ENCODE peak calls at places on chromosomes 7 and 10, in ten cellular contexts. W is adrenal gland, R is fibroblast of mammary gland, I is A549, N is endodermal cell, T is epithelial cell of esophagus, Q is fibroblast of lung, E is IMR-90, J is stomach, O is AG04450. M is an unnamed sample.

GRCh38 chr7:13778967-13779366 is 210.5 kb downstream of the ETV1 start:
- DNase-seq in Q (peak), J (no peak), I (no peak), R (peak), T (peak), W (no peak), E (peak), N (no peak), O (no peak), M (no peak)

GRCh38 chr10:99528867-99529285 is 3.9 kb upstream of the NKX2-3 start:
- DNase-seq in R (no peak), E (no peak), O (no peak), T (no peak), N (no peak), J (no peak), I (no peak), Q (peak), W (no peak), M (no peak)

GRCh38 chr7:1669486-1669951 is 558 bp upstream of the ELFN1 start:
- DNase-seq in I (no peak), E (no peak), Q (no peak), N (no peak), T (no peak), O (no peak), W (peak), J (no peak), R (no peak), M (peak)

GRCh38 chr10:4191354-4191753 is 406.3 kb upstream of the KLF6 start:
- DNase-seq in N (no peak), T (peak), Q (no peak), O (no peak), E (no peak), R (no peak), I (no peak), J (no peak), W (no peak), M (no peak)

GRCh38 chr7:132148876-132149275 is 427.4 kb downstream of the PLXNA4 start:
- DNase-seq in I (no peak), T (peak), R (no peak), Q (no peak), E (no peak), N (no peak), O (no peak), W (no peak), J (no peak), M (no peak)

GRCh38 chr10:114635797-114636550 is 22.1 kb downstream of the ABLIM1 start:
- DNase-seq in W (no peak), E (no peak), J (peak), N (no peak), R (no peak), O (no peak), Q (no peak), I (no peak), T (no peak), M (no peak)

GRCh38 chr7:128777156-128778123 is 1.8 kb upstream of the OPN1SW start:
- DNase-seq in N (no peak), J (no peak), I (no peak), O (no peak), Q (no peak), T (no peak), R (peak), E (peak), W (no peak), M (no peak)

GRCh38 chr7:115447495-115447894 is 525.6 kb downstream of the MDFIC start:
- DNase-seq in J (no peak), Q (no peak), I (no peak), N (no peak), O (no peak), R (no peak), W (no peak), E (no peak), T (no peak), M (no peak)

GRCh38 chr7:156919132-156919713 is 26.2 kb upstream of the LMBR1 start:
- DNase-seq in J (no peak), Q (no peak), I (no peak), T (no peak), O (no peak), R (no peak), E (no peak), W (no peak), N (no peak), M (no peak)
- TF ChIP-seq CTCF in J (no peak), Q (no peak), I (no peak), T (no peak), O (no peak), R (no peak), E (no peak), W (no peak), N (no peak), M (no peak)

DNA sequence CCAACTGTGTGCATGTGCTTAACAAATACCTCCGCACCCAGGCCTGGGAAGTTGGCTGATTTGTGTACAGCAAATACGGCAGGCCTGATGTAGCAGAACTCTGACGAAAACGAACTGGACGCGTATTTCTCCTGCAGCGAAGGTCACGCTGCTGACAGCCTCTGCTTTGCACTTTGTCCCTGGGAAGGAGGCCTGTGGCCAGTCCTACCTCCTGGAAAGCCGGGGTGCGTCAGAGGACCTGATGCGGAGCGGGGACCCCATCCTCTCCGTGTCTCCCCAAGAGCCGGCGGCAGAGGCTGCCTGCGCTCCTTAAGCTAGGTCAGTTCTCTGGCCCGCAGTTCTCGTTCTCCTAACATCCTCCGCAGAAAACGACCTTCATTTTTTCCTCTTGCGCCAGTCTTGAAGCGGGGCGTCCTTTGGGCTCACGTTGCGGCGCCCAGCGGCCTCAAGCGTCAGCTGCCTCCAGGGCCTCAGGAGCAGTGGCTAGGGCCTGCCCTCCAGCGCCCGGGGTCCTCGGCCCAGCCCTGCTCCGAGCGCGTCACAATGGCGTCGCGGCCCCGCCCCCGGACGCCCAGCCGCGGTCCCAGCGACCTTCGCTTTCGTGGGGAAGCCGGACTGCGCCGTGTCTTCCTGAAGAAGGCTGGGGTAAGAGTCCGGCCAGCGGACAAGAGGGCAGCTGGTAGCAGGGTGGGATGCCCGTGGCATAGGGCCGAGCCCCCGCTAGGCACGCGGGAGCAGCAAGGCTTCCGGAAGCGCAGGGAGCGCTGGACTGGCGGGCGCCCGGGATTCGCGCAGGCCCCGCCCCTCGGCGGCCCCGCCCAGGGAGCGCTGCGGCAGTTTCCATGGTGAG is at the start of gene ZNF487:
- DNase-seq in R (peak), Q (peak), W (peak), T (peak), O (peak), J (peak), I (peak), N (peak), E (peak), M (peak)
- TF ChIP-seq CTCF in R (no peak), Q (no peak), W (peak), T (no peak), O (peak), J (no peak), I (peak), N (peak), E (peak), M (peak)

DNA sequence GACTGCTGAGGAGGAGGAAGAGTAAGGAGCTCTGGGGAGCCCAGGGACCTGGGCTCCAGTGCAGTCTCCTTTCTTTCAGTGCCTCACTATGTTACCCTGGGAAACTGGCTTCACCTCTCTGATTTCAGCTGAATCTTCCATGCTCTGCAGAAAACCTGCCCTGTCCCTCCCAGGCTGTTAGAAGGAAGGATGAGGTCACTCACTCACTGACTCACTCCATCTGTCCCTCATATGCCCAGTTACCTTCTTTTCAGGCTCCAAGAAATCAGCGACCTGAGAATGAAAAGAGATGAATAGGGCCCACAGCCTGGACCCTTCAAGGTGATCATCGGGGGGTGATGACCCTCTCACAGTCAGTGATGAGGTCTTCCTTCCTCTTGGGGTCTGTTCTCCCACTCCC is 481 bp downstream of the SFTPA2 start:
- DNase-seq in T (peak), W (no peak), N (no peak), E (peak), I (no peak), Q (no peak), R (peak), O (no peak), J (no peak), M (no peak)
- TF ChIP-seq CTCF in T (no peak), W (no peak), N (no peak), E (no peak), I (no peak), Q (no peak), R (no peak), O (no peak), J (no peak), M (no peak)

DNA sequence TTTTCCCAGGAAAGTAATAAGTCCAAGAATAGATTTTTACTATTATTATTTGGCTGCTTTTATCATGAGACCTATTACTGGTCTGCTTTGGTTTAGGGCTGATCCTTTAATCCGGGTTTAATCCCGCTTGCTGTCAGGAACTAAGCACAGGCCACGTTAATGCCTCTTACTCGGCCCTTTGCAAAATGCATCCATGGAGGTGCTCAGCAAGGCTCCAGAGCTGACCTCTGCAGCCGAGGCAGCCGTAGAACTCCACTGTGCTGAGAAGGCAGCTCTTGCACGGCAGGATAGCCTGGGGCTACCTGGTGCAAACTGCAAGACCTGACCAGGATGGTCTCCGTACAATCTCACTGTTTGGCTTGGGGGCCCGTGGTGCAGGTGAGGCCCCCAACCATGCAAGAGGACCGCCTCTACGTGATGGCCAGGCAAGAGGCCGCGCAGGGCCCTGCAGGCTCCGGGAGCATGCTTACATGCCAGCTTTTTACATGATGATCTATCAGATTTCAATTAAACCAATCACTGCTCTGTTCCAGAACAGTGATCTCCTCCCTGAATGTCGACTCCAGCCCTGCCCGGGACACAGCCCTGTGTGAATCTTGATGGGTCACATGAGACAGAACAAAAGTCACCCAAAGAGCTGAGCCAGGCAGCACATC is 10.4 kb upstream of the CALML3 start:
- DNase-seq in Q (no peak), J (no peak), E (no peak), O (no peak), I (no peak), R (no peak), N (no peak), T (no peak), W (no peak), M (no peak)
- TF ChIP-seq CTCF in Q (no peak), J (no peak), E (no peak), O (no peak), I (no peak), R (no peak), N (no peak), T (no peak), W (no peak), M (no peak)

M was measured in CD14-positive monocyte.